ENCODE peak calls at places on chromosomes 6 and 20, in five cellular contexts. Q, H, W, B and G are unnamed samples. For H3K27me3, the result is how much of the 10 kb centered on the place peaks cover.

GRCh38 chr6:17035257-17035757 is 66.5 kb upstream of the STMND1 start:
- DNase-seq in Q (no peak), H (peak), W (no peak), B (no peak), G (no peak)

GRCh38 chr20:25750220-25750764 is 53.6 kb upstream of the ZNF337 start:
- DNase-seq in Q (no peak), H (no peak), W (no peak), B (no peak), G (no peak)

GRCh38 chr20:45347297-45347935 is 808 bp downstream of the SDC4 start:
- DNase-seq in Q (no peak), H (peak), W (peak), B (no peak), G (no peak)

GRCh38 chr6:66897576-66897975 is 1190.5 kb upstream of the EYS start:
- DNase-seq in Q (no peak), H (no peak), W (peak), B (no peak), G (no peak)

GRCh38 chr20:32111763-32112162 is 2.2 kb downstream of the TM9SF4 start:
- DNase-seq in Q (no peak), H (no peak), W (peak), B (no peak), G (no peak)

GRCh38 chr20:32052090-32052791 is at the start of gene HCK:
- DNase-seq in Q (no peak), H (no peak), W (peak), B (peak), G (peak)

GRCh38 chr6:100881707-100882040 is 545 bp upstream of the ASCC3 start:
- DNase-seq in Q (no peak), H (no peak), W (no peak), B (no peak), G (no peak)

GRCh38 chr6:145137425-145137824 is 597.9 kb downstream of the EPM2A start:
- DNase-seq in Q (no peak), H (no peak), W (no peak), B (no peak), G (no peak)

GRCh38 chr6:101114703-101115102 is 233.6 kb upstream of the ASCC3 start:
- DNase-seq in Q (peak), H (peak), W (peak), B (no peak), G (no peak)

GRCh38 chr6:3323148-3323547 is 64.4 kb downstream of the PSMG4 start:
- DNase-seq in Q (no peak), H (no peak), W (no peak), B (no peak), G (peak)

GRCh38 chr6:79158856-79159516 is 75.5 kb downstream of the HMGN3 start:
- DNase-seq in Q (no peak), H (no peak), W (no peak), B (no peak), G (no peak)

GRCh38 chr6:136609878-136610706 is 59.9 kb upstream of the MAP7 start:
- DNase-seq in Q (no peak), H (peak), W (peak), B (peak), G (no peak)

GRCh38 chr6:143128346-143129015 is 67.8 kb downstream of the AIG1 start:
- DNase-seq in Q (no peak), H (no peak), W (no peak), B (no peak), G (no peak)

GRCh38 chr20:45014671-45015415 is 48.5 kb downstream of the STK4 start:
- DNase-seq in Q (no peak), H (no peak), W (no peak), B (no peak), G (no peak)

GRCh38 chr6:90338409-90338808 is 41.8 kb upstream of the BACH2 start:
- DNase-seq in Q (no peak), H (no peak), W (no peak), B (no peak), G (no peak)

GRCh38 chr6:107999341-107999740 is 41.3 kb upstream of the SEC63 start:
- DNase-seq in Q (no peak), H (no peak), W (no peak), B (no peak), G (no peak)

GRCh38 chr6:5764401-5764955 is 242.2 kb downstream of the NRN1 start:
- DNase-seq in Q (no peak), H (no peak), W (no peak), B (peak), G (no peak)

GRCh38 chr6:148240866-148241477 is 101.7 kb upstream of the SASH1 start:
- DNase-seq in Q (no peak), H (no peak), W (no peak), B (no peak), G (no peak)

GRCh38 chr6:11632795-11633511 is 95.4 kb downstream of the TMEM170B start:
- DNase-seq in Q (no peak), H (peak), W (no peak), B (peak), G (no peak)

GRCh38 chr20:18992418-18992817 is 178.8 kb downstream of the SCP2D1 start:
- DNase-seq in Q (no peak), H (no peak), W (no peak), B (no peak), G (no peak)

GRCh38 chr6:112317461-112317860 is 29.7 kb upstream of the RFPL4B start:
- DNase-seq in Q (no peak), H (no peak), W (no peak), B (no peak), G (no peak)

GRCh38 chr6:6614096-6614964 is 25.8 kb downstream of the LY86 start:
- DNase-seq in Q (peak), H (no peak), W (no peak), B (no peak), G (no peak)

GRCh38 chr6:160979063-160979708 is 12.4 kb upstream of the MAP3K4 start:
- DNase-seq in Q (no peak), H (peak), W (no peak), B (no peak), G (no peak)

GRCh38 chr6:35898003-35898402 is 22.9 kb downstream of the SRPK1 start:
- DNase-seq in Q (no peak), H (no peak), W (no peak), B (no peak), G (no peak)
- H3K4me3 ChIP-seq in Q (no peak), H (no peak), W (no peak), B (no peak), G (no peak)

GRCh38 chr6:119348308-119349040 is 1.1 kb downstream of the MAN1A1 start:
- DNase-seq in Q (peak), H (peak), W (peak), B (peak), G (peak)

GRCh38 chr6:119347466-119348307 is 1.9 kb downstream of the MAN1A1 start:
- DNase-seq in Q (peak), H (peak), W (peak), B (peak), G (peak)

GRCh38 chr6:119346914-119347313 is 2.6 kb downstream of the MAN1A1 start:
- DNase-seq in Q (no peak), H (no peak), W (no peak), B (no peak), G (no peak)

GRCh38 chr6:119345114-119345513 is 4.4 kb downstream of the MAN1A1 start:
- DNase-seq in Q (no peak), H (no peak), W (no peak), B (no peak), G (no peak)

DNA sequence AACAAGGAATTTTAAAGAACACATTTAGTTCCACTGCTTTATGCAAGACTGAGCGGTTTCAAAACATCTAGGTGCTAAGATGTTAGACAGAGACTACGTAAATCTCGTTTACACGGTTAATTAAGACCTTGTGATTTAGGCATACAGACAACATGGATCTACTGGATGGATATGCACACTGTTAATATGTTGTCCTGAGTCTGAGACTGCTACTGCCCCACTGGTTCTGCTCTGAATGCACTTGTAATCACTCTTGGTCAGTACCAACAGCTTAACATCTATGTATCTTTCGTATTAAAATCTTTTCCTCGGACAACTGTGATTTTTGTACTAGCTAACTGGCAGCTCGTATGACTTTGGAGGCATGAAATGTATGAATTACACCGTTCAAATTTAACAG is 3.1 kb downstream of the MAN1A1 start:
- DNase-seq in Q (no peak), H (no peak), W (no peak), B (no peak), G (no peak)
- H3K27me3 ChIP-seq in Q (under half), H (under half), W (under half), B (under half), G (under half)

DNA sequence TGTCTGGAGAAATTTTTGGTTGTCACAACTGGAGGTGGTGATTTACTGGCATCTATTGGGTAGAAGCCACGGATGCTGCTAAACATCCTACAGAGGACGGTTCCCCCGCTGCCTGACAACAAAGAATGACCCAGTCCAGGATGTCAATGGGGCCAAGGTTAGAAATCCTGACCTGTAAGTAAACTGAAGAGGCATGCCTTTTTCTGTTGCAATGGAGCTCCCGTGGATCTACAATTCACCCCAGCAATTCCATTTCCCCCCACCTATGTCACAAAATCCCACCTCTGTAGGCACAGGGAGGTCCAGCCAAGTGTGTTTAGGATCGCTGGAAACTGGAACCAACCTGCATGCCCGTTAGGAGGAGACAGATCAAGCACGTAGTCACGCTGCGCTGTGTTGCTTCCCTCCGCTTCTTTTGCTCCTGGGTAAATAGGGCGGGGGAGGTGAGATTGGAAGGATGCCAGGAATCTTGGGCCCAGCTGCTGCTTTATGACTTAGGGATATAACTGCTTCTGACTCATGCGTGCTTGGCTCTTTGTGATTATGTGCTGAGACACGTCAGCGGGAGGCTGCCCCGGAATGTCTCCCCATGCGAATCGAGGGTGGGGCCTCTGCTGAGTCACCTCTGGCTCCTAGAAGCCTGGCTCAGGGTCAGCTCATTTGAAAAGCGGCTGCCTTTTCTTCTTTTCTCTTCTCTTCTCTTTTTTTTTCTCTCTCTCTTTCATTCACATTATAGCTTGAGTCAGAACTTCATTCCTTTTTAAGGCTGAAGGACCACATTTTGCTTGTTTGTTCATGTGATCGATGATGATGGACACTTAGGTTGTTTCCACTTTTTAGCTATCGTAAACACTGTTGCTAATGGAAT is 12.4 kb upstream of the PEDS1 start:
- DNase-seq in Q (peak), H (peak), W (peak), B (peak), G (peak)
- TF ChIP-seq POLR2A in Q (no peak), H (no peak), W (peak), B (no peak), G (no peak)

GRCh38 chr20:33840759-33841438 is 29.8 kb downstream of the CHMP4B start:
- DNase-seq in Q (no peak), H (no peak), W (no peak), B (no peak), G (no peak)
- H3K4me3 ChIP-seq in Q (no peak), H (no peak), W (no peak), B (no peak), G (no peak)

GRCh38 chr6:41476407-41476806 is 69.8 kb upstream of the FOXP4 start:
- DNase-seq in Q (no peak), H (no peak), W (no peak), B (no peak), G (no peak)

GRCh38 chr6:41474213-41474933 is 71.8 kb upstream of the FOXP4 start:
- DNase-seq in Q (no peak), H (no peak), W (no peak), B (no peak), G (no peak)

GRCh38 chr6:41477572-41477971 is 68.6 kb upstream of the FOXP4 start:
- DNase-seq in Q (no peak), H (no peak), W (no peak), B (no peak), G (no peak)

GRCh38 chr6:41475164-41475563 is 71.0 kb upstream of the FOXP4 start:
- DNase-seq in Q (no peak), H (no peak), W (no peak), B (no peak), G (no peak)

DNA sequence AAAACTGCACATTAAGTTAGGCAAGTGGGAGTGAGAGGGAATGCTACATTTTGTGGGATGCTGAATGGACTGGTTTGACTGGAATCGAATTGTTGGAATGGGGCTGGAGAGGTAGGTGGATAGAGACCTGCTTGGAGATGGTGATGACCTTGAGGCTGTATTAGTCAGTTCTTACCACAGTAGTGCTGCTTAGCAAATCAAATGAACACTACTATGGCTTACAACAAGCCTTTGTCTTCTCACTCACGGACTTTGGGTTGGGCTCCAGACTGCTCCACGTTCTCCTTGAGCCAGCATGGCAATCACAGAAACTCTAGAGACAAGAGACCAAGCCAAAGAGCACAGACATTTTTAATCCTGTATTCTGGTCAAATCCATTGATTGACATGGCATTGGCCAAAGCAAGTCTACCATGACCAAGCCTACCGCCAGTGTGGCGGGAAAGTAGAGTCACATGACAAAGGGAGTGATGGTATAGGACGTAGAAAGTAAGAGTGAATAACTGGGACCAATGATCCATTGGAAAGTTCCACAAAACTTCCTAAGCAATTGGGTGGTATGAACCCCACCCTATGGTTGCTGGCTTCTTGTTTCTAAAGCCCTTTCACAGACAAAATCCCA is 70.3 kb upstream of the FOXP4 start:
- DNase-seq in Q (no peak), H (no peak), W (no peak), B (no peak), G (no peak)
- H3K27me3 ChIP-seq in Q (under half), H (under half), W (under half), B (under half), G (under half)

DNA sequence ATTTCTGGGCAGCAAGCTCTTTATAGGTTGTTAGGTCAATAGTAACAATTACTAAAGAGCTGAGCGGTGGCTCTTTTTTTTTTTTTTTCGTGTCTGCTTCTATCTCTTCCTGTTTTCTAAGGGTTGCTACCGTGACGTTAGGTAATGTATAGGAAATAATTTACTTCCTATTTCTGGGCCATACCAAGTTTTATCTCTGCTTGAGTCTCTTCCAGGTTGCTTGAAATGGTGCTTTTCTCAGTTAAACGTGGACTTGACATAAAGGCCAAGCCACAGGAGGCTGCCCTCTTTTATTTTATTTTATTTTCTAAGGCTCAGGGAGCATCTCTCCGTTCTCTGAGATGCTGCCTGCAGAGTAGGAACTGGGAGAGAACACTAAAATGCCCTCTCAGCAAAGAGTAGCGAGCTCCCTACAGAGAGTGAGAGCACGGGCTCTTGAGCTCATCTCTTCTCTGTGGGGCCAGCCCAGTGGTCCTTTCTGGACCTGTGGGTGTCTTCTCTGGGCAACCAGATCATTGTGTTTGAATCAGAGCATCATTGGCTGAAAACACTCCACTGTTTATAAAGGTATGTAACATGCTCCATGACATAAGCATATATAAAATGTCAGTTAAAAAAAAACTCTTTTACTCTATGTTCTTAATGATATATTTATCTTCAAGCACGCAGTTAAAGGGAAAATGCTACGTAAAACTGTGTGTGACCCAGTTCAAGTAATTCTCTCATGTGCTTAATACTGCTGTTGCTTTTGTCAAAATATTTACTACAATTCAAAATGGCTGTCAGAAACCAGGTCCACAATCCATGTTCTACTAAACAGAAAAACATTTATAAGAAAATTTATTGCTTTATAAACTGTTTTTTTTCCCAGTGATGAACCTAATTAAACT is at the start of gene ZNF831:
- DNase-seq in Q (no peak), H (no peak), W (no peak), B (no peak), G (no peak)
- TF ChIP-seq POLR2A in Q (no peak), H (no peak), W (no peak), B (no peak), G (no peak)

DNA sequence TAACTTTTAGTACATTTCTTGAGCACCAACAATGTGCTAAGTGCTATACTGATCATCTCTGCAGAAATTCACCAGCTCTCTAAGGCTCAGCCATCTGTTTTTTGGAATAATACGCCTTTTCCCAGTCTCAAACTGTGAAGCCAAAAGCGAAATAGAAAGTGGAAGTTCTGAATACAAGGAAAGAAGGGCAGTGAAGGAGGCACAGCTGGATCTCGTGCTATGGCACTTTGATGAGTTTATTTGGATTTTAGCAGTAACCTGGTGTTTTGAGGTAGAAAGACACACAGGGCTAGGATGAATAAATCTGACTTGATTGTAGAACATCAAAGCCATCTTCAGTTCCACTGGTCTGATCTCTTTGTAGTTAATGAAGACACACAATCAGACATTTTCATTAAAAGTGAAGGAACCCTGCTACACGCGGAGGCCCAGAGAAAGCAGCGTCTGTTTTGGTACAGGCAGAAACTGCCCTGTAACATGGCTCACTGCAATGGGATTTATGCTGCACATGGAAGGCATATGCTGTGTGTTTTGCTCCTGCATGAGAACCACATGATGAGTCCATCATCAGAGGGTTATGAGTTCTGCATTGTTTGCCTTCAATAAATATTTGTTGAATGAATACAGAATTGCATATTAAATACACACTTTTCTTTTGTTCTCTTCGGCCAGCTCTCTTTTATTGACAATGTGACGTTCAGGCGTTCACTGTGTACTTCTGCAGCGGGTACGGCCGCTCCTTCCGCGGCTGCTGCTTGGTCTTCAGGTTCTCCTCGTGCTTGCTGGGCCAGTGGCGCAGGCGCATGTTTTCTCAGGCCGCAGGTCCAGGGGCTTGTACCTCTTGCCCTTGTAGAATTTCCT is 100.9 kb downstream of the PREP start:
- DNase-seq in Q (no peak), H (no peak), W (no peak), B (no peak), G (no peak)
- H3K4me3 ChIP-seq in Q (no peak), H (no peak), W (no peak), B (no peak), G (no peak)

DNA sequence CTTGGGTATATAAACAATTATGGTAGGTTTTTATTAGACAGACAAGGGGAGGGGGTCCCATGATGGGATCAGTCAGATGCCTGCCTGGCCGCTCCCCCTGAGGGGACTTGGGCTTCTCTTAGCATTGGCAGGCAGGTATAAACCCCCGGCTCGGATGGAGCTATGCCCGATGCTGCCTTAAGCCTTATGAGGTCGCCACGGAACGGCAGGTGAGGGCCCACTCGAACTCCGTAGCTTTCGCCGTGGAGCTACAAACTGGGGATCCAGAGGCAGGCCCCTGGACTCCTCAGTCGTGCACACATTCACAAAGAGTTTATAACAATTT is 148.8 kb downstream of the TRIM27 start:
- DNase-seq in Q (no peak), H (no peak), W (no peak), B (no peak), G (no peak)
- H3K27me3 ChIP-seq in Q (under half), H (half or more), W (half or more), B (half or more), G (half or more)

GRCh38 chr6:34887753-34888440 is at the start of gene TAF11:
- DNase-seq in Q (peak), H (peak), W (peak), B (peak), G (peak)
- TF ChIP-seq POLR2A in Q (no peak), H (peak), W (peak), B (no peak), G (peak)